ENCODE peak calls at places on chromosomes 12 and 14, in seven cellular contexts. F is MM.1S, H is trophoblast cell, V is IMR-90, G is fibroblast of lung, M is endothelial cell of umbilical vein, D is mammary epithelial cell. B is an unnamed sample.

GRCh38 chr14:69105326-69105725 is 47.6 kb downstream of the DCAF5 start:
- DNase-seq in M (peak), G (peak), D (peak), F (no peak), V (peak), H (peak), B (no peak)

GRCh38 chr14:103696466-103697071 is 18.7 kb downstream of the XRCC3 start:
- DNase-seq in M (peak), F (no peak), D (no peak), V (peak), H (no peak), G (peak), B (no peak)

GRCh38 chr12:105334001-105334400 is 3.5 kb downstream of the C12orf75 start:
- DNase-seq in G (peak), F (no peak), M (no peak), H (peak), V (peak), D (no peak), B (no peak)

GRCh38 chr12:53591301-53592206 is 34.6 kb downstream of the ATF7 start:
- DNase-seq in H (no peak), V (no peak), D (no peak), F (no peak), M (peak), G (no peak), B (no peak)

GRCh38 chr14:52380294-52380693 is 66.2 kb downstream of the PTGER2 start:
- DNase-seq in D (peak), F (no peak), V (peak), H (no peak), M (no peak), G (peak), B (no peak)

GRCh38 chr12:45696049-45696448 is 33.5 kb upstream of the ARID2 start:
- DNase-seq in F (no peak), V (no peak), M (no peak), H (no peak), G (no peak), D (no peak), B (no peak)

GRCh38 chr12:19760611-19761010 is 321.3 kb downstream of the AEBP2 start:
- DNase-seq in V (no peak), F (no peak), H (no peak), M (no peak), G (no peak), D (no peak), B (no peak)

GRCh38 chr12:132804426-132804861 is 24.2 kb downstream of the GOLGA3 start:
- DNase-seq in G (no peak), V (no peak), F (no peak), H (no peak), D (peak), M (no peak), B (no peak)

GRCh38 chr14:34081126-34081575 is 130.3 kb upstream of the EGLN3 start:
- DNase-seq in V (no peak), H (no peak), F (no peak), D (no peak), M (no peak), G (peak), B (no peak)

GRCh38 chr12:67424784-67425183 is 155.6 kb downstream of the CAND1 start:
- DNase-seq in H (peak), D (no peak), G (no peak), F (no peak), M (no peak), V (no peak), B (no peak)

GRCh38 chr14:42541535-42542001 is 934.9 kb downstream of the LRFN5 start:
- DNase-seq in F (no peak), M (no peak), H (no peak), G (peak), V (peak), D (no peak), B (no peak)

GRCh38 chr14:62289471-62289870 is 527.3 kb downstream of the SNAPC1 start:
- DNase-seq in V (peak), M (no peak), G (peak), D (peak), F (no peak), H (no peak), B (no peak)

GRCh38 chr14:91047174-91047753 is 13.2 kb downstream of the RPS6KA5 start:
- DNase-seq in F (no peak), D (no peak), M (no peak), G (no peak), H (peak), V (no peak), B (no peak)

GRCh38 chr12:91180577-91180976 is 2.0 kb downstream of the DCN start:
- DNase-seq in F (peak), M (peak), V (peak), D (no peak), H (no peak), G (peak), B (no peak)

GRCh38 chr14:74879427-74880180 is 2.1 kb upstream of the DLST start:
- DNase-seq in F (no peak), V (no peak), G (no peak), H (no peak), M (no peak), D (no peak), B (no peak)

GRCh38 chr12:95203477-95203843 is 13.8 kb downstream of the FGD6 start:
- DNase-seq in G (no peak), H (no peak), V (no peak), F (no peak), D (no peak), M (no peak), B (no peak)

GRCh38 chr12:107511292-107511691 is 174.3 kb upstream of the PWP1 start:
- DNase-seq in D (no peak), V (peak), H (no peak), F (no peak), M (no peak), G (peak), B (no peak)

GRCh38 chr12:62691309-62691708 is 224.7 kb downstream of the MON2 start:
- DNase-seq in H (no peak), F (no peak), M (no peak), D (no peak), V (no peak), G (no peak), B (no peak)

GRCh38 chr14:33569844-33570716 is 380.8 kb downstream of the EGLN3 start:
- DNase-seq in H (peak), M (peak), V (no peak), F (no peak), D (no peak), G (peak), B (no peak)

GRCh38 chr12:3417937-3418336 is 73.1 kb upstream of the PRMT8 start:
- DNase-seq in H (no peak), F (no peak), M (no peak), V (no peak), D (no peak), G (no peak), B (no peak)

GRCh38 chr14:102516531-102517411 is 7.2 kb upstream of the ANKRD9 start:
- DNase-seq in G (no peak), V (no peak), D (peak), H (peak), M (peak), F (no peak), B (no peak)

GRCh38 chr12:94874086-94874985 is 129.2 kb downstream of the NDUFA12 start:
- DNase-seq in V (no peak), G (no peak), D (no peak), F (no peak), H (no peak), M (no peak), B (no peak)

GRCh38 chr12:113891167-113891692 is 74.9 kb downstream of the RBM19 start:
- DNase-seq in G (no peak), V (no peak), D (no peak), M (no peak), H (no peak), F (no peak), B (no peak)

GRCh38 chr12:80226576-80226975 is 127.2 kb downstream of the OTOGL start:
- DNase-seq in H (no peak), D (peak), F (no peak), M (peak), V (peak), G (peak), B (no peak)

GRCh38 chr12:79414252-79414651 is 276.5 kb downstream of the PAWR start:
- DNase-seq in V (no peak), F (no peak), D (no peak), M (no peak), H (peak), G (no peak), B (no peak)

GRCh38 chr14:104937694-104938365 is 13.2 kb downstream of the PLD4 start:
- DNase-seq in F (no peak), G (no peak), M (no peak), H (no peak), V (no peak), D (no peak), B (no peak)

GRCh38 chr12:6699989-6700645 is 498 bp downstream of the PIANP start:
- DNase-seq in M (no peak), V (no peak), F (no peak), D (no peak), H (no peak), G (no peak), B (no peak)

GRCh38 chr12:24661657-24662096 is 287.2 kb downstream of the BCAT1 start:
- DNase-seq in V (peak), D (peak), F (no peak), H (peak), M (no peak), G (peak), B (no peak)

GRCh38 chr12:109113661-109114321 is 2.6 kb upstream of the ACACB start:
- DNase-seq in H (no peak), G (no peak), V (no peak), M (no peak), D (no peak), F (no peak), B (no peak)

GRCh38 chr14:72916174-72916573 is 10.1 kb upstream of the DCAF4 start:
- DNase-seq in G (peak), D (peak), V (peak), M (no peak), F (no peak), H (no peak), B (no peak)

GRCh38 chr14:104863131-104863862 is 1.8 kb upstream of the CEP170B start:
- DNase-seq in G (no peak), D (peak), H (no peak), M (no peak), F (no peak), V (no peak), B (no peak)

GRCh38 chr12:47722926-47723631 is 2.2 kb downstream of the ENDOU start:
- DNase-seq in V (no peak), F (no peak), D (peak), G (no peak), M (no peak), H (no peak), B (no peak)

GRCh38 chr12:49692851-49693250 is 14.4 kb downstream of the FMNL3 start:
- DNase-seq in G (no peak), V (no peak), H (no peak), D (no peak), F (no peak), M (no peak), B (no peak)

GRCh38 chr12:75720807-75721206 is 209.4 kb upstream of the KRR1 start:
- DNase-seq in G (no peak), M (no peak), D (peak), H (peak), V (no peak), F (no peak), B (no peak)

GRCh38 chr14:31026076-31026394 is at the start of gene STRN3:
- DNase-seq in F (no peak), M (no peak), V (no peak), H (no peak), G (no peak), D (no peak), B (no peak)

GRCh38 chr12:89954259-89954658 is 245.6 kb upstream of the ATP2B1 start:
- DNase-seq in F (no peak), G (no peak), D (no peak), M (no peak), H (no peak), V (no peak), B (no peak)
- H3K9ac ChIP-seq in F (no peak), G (no peak), D (no peak), M (no peak), H (no peak), V (no peak), B (no peak)

GRCh38 chr14:99562848-99563748 is 40.9 kb downstream of the CCDC85C start:
- DNase-seq in V (peak), F (no peak), D (peak), G (peak), H (peak), M (peak), B (no peak)

GRCh38 chr14:99559286-99559990 is 44.6 kb downstream of the CCDC85C start:
- DNase-seq in F (no peak), V (no peak), D (no peak), G (no peak), M (no peak), H (no peak), B (no peak)

GRCh38 chr14:99560946-99561683 is 42.9 kb downstream of the CCDC85C start:
- DNase-seq in D (no peak), H (no peak), F (no peak), M (no peak), V (no peak), G (no peak), B (no peak)

GRCh38 chr14:99561827-99562226 is 42.2 kb downstream of the CCDC85C start:
- DNase-seq in V (no peak), M (no peak), D (no peak), G (no peak), H (no peak), F (no peak), B (no peak)

DNA sequence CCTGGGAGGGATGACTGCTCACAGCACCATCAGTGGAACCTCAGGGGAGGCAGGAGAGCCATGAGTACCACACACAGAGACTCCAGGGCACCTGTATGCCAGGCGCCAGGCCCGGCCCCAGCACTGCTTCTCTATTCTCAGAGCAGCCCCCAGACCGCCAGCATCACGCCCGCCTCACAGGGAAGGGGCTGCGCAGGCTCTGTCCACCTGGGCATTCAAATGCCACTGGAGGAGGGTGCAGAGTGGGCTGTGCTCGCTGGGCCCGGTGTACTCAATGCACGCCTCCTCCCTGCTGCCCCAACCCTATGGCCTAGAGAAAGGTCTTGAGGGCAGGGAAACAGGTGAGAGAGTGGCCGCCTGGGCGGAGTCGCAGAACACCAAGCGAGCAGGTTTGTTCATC is 43.6 kb downstream of the CCDC85C start:
- DNase-seq in F (no peak), G (no peak), M (no peak), H (no peak), D (no peak), V (no peak), B (no peak)
- H3K4me3 ChIP-seq in F (no peak), G (no peak), M (no peak), H (no peak), D (no peak), V (no peak), B (no peak)

GRCh38 chr12:40010899-40011774 is 94.7 kb downstream of the SLC2A13 start:
- DNase-seq in V (peak), F (peak), H (peak), D (peak), M (peak), G (peak), B (no peak)
- H3K4me2 ChIP-seq in V (peak), F (peak), H (no peak), D (peak), M (peak), G (peak), B (peak)

GRCh38 chr12:127565241-127565640 is 701.7 kb upstream of the TMEM132C start:
- DNase-seq in M (no peak), H (no peak), G (no peak), V (no peak), D (no peak), F (no peak), B (no peak)

GRCh38 chr12:127567531-127567930 is 699.4 kb upstream of the TMEM132C start:
- DNase-seq in H (no peak), M (no peak), V (no peak), G (no peak), D (no peak), F (no peak), B (no peak)

GRCh38 chr12:127570387-127570786 is 696.6 kb upstream of the TMEM132C start:
- DNase-seq in M (no peak), H (no peak), V (no peak), G (no peak), F (no peak), D (no peak), B (no peak)

DNA sequence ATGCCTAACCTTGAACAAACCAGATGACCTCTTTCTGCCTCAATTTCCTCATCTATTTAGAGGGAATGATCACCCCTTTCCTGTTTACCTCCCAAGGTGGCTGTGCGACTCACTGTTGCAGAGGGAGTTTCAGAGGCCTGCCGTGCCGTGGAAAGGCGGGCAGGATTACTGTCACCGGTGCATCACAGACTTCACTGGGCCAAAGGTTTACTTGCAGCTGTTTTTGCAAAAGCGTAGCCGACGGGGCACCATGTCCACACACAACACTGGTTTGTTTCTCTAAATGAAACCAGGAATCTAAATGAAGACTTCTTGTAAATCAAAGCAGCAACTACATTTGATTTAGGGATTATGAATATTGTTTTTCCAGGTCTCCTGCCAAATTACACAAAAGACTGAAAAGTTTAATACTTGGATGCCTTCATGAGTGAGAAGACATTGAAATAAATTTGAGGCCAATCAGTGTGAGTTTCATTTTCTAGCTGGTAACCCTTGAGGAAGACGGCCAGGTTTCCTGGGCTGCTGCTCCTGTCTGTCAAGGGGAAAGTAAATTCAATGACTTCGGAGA is 696.1 kb upstream of the TMEM132C start:
- DNase-seq in H (no peak), G (no peak), M (no peak), D (no peak), F (no peak), V (no peak), B (no peak)
- H3K9ac ChIP-seq in H (no peak), G (no peak), M (no peak), D (no peak), F (peak), V (no peak), B (no peak)

GRCh38 chr12:122614839-122615238 is 87.8 kb downstream of the KNTC1 start:
- DNase-seq in H (no peak), D (no peak), G (peak), F (no peak), M (no peak), V (peak), B (no peak)
- H3K4me3 ChIP-seq in H (no peak), D (no peak), G (no peak), F (no peak), M (no peak), V (no peak), B (no peak)

GRCh38 chr12:70094467-70094866 is 148.8 kb upstream of the CNOT2 start:
- DNase-seq in H (no peak), D (no peak), F (no peak), G (peak), V (no peak), M (no peak), B (no peak)
- H3K4me2 ChIP-seq in H (no peak), D (no peak), F (no peak), G (no peak), V (no peak), M (no peak), B (no peak)

GRCh38 chr14:24187538-24187915 is 1.1 kb downstream of the IPO4 start:
- DNase-seq in F (no peak), G (no peak), V (no peak), D (no peak), H (no peak), M (no peak), B (no peak)
- H3K9ac ChIP-seq in F (no peak), G (no peak), V (peak), D (no peak), H (no peak), M (peak), B (peak)

DNA sequence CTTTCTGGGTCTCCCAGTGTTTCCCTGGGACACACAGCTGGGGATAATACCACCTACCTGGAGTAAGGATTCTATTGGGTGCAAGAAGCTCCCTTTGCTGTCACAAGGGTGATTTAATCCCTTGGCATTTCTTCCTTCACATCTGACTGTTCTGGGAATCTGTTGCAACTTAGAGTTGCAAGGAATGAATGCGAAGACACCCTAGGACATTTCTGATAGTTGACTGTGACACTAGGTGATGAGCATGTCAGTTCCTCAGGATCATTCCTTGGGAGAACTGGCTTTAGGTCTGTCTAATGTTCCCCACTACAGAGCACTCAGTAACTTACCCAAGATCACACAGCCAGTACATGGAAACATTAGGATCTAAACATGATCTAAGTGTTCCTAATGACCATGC is 593.6 kb downstream of the NRXN3 start:
- DNase-seq in D (no peak), F (no peak), M (no peak), G (no peak), H (peak), V (no peak), B (no peak)
- H3K4me3 ChIP-seq in D (no peak), F (no peak), M (no peak), G (no peak), H (no peak), V (no peak), B (no peak)

GRCh38 chr12:15581006-15581405 is 208.2 kb downstream of the EPS8 start:
- DNase-seq in H (peak), V (peak), G (peak), F (no peak), D (no peak), M (no peak), B (no peak)
- H3K4me2 ChIP-seq in H (no peak), V (no peak), G (no peak), F (no peak), D (no peak), M (no peak), B (no peak)

B was measured in keratinocyte.